ENCODE peak calls at places on chromosomes 11 and 22, in four cellular contexts. S, T, L and B are unnamed samples.

GRCh38 chr11:102323542-102324261 is 6.4 kb downstream of the BIRC3 start:
- DNase-seq in S (no peak), T (no peak), L (no peak), B (no peak)

GRCh38 chr22:39253427-39254070 is 8.8 kb upstream of the PDGFB start:
- DNase-seq in S (peak; percentile 45), T (no peak), L (no peak), B (peak; percentile 87)

GRCh38 chr11:69422645-69423044 is 58.8 kb upstream of the LINC01488 start:
- DNase-seq in S (no peak), T (no peak), L (no peak), B (no peak)

GRCh38 chr11:44357734-44358133 is 47.8 kb upstream of the ALX4 start:
- DNase-seq in S (no peak), T (no peak), L (no peak), B (no peak)

GRCh38 chr22:46009730-46010129 is 32.8 kb upstream of the WNT7B start:
- DNase-seq in S (no peak), T (no peak), L (no peak), B (no peak)

GRCh38 chr11:76577199-76577920 is 93.2 kb downstream of the LRRC32 start:
- DNase-seq in S (no peak), T (no peak), L (no peak), B (peak; percentile 72)

GRCh38 chr22:22465782-22466181 is 42.8 kb downstream of the ZNF280B start:
- DNase-seq in S (no peak), T (no peak), L (no peak), B (no peak)

GRCh38 chr11:109016724-109017123 is 351.9 kb downstream of the DDX10 start:
- DNase-seq in S (no peak), T (no peak), L (no peak), B (no peak)

GRCh38 chr11:75107187-75107586 is 10.5 kb upstream of the OR2AT4 start:
- DNase-seq in S (no peak), T (no peak), L (no peak), B (no peak)

GRCh38 chr11:4118107-4118506 is 23.5 kb downstream of the RRM1 start:
- DNase-seq in S (no peak), T (no peak), L (no peak), B (no peak)

GRCh38 chr11:36753960-36754359 is 155.9 kb upstream of the RAG2 start:
- DNase-seq in S (no peak), T (no peak), L (no peak), B (no peak)

GRCh38 chr22:45103756-45104155 is 60.0 kb upstream of the NUP50 start:
- DNase-seq in S (no peak), T (no peak), L (no peak), B (no peak)

GRCh38 chr22:27130949-27131745 is 473.8 kb downstream of the MIAT start:
- DNase-seq in S (no peak), T (no peak), L (no peak), B (no peak)

GRCh38 chr11:66002648-66003225 is 434 bp downstream of the BANF1 start:
- DNase-seq in S (peak; percentile 16), T (no peak), L (no peak), B (peak; percentile 94)

GRCh38 chr11:60634151-60634550 is 65.3 kb upstream of the MS4A8 start:
- DNase-seq in S (no peak), T (no peak), L (peak; percentile 58), B (no peak)

GRCh38 chr11:61913699-61914395 is 3.5 kb downstream of the RAB3IL1 start:
- DNase-seq in S (no peak), T (no peak), L (no peak), B (peak; percentile 10)

GRCh38 chr22:49271369-49271727 is 556.3 kb downstream of the BRD1 start:
- DNase-seq in S (no peak), T (no peak), L (no peak), B (no peak)

GRCh38 chr11:117417856-117418255 is 90.2 kb downstream of the CEP164 start:
- DNase-seq in S (no peak), T (no peak), L (no peak), B (no peak)

GRCh38 chr11:86220654-86221053 is 23.9 kb upstream of the EED start:
- DNase-seq in S (no peak), T (no peak), L (no peak), B (no peak)

GRCh38 chr11:384511-384910 is 9.5 kb upstream of the PKP3 start:
- DNase-seq in S (no peak), T (no peak), L (no peak), B (no peak)

GRCh38 chr11:117316197-117316961 is at the start of gene BACE1:
- DNase-seq in S (peak; percentile 66), T (no peak), L (no peak), B (no peak)

GRCh38 chr11:113873241-113873626 is 2.1 kb downstream of the USP28 start:
- DNase-seq in S (no peak), T (no peak), L (no peak), B (no peak)

GRCh38 chr11:13465909-13466371 is 2.9 kb upstream of the BTBD10 start:
- DNase-seq in S (peak; percentile 18), T (no peak), L (peak; percentile 45), B (no peak)

GRCh38 chr11:112352907-112353306 is 92.2 kb upstream of the PLET1 start:
- DNase-seq in S (no peak), T (no peak), L (no peak), B (no peak)

GRCh38 chr11:74685905-74686304 is 45.3 kb downstream of the CHRDL2 start:
- DNase-seq in S (peak; percentile 52), T (no peak), L (no peak), B (no peak)

GRCh38 chr11:132770802-132771545 is 761.3 kb downstream of the OPCML start:
- DNase-seq in S (no peak), T (no peak), L (no peak), B (no peak)

GRCh38 chr11:93288079-93288478 is 42.5 kb upstream of the DEUP1 start:
- DNase-seq in S (no peak), T (no peak), L (peak; percentile 74), B (no peak)

DNA sequence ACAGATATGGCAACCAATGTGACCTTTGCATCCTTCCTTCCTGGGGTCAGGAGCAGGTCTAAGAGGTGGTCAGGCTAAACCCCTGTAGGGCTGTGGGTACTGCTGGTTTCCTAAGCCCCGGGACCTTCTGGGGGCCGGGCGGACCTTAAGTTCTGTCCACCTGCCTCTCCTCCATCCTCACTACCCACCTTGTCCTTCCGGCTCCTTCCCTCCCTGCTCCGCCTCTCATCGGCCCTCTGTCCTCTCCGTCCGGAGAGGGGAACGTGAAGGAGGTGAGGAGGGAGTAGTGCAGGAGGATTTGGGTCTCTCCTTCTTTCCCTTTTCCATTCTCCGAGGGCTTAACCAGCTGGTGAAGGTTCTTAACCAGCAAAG is 28.3 kb upstream of the PARVB start:
- DNase-seq in S (no peak), T (no peak), L (no peak), B (no peak)
- H3K27ac ChIP-seq in S (no peak overlapping the region), T (peak overlapping the region; percentile 39), L (no peak overlapping the region), B (peak overlapping the region; percentile 66)

GRCh38 chr11:7577883-7578242 is 64.1 kb downstream of the PPFIBP2 start:
- DNase-seq in S (no peak), T (no peak), L (no peak), B (no peak)

GRCh38 chr11:7577226-7577882 is 63.6 kb downstream of the PPFIBP2 start:
- DNase-seq in S (peak; percentile 58), T (no peak), L (no peak), B (no peak)

GRCh38 chr11:7574491-7575129 is 60.8 kb downstream of the PPFIBP2 start:
- DNase-seq in S (no peak), T (no peak), L (no peak), B (no peak)

GRCh38 chr11:7576671-7577225 is 62.9 kb downstream of the PPFIBP2 start:
- DNase-seq in S (peak; percentile 36), T (no peak), L (no peak), B (no peak)

DNA sequence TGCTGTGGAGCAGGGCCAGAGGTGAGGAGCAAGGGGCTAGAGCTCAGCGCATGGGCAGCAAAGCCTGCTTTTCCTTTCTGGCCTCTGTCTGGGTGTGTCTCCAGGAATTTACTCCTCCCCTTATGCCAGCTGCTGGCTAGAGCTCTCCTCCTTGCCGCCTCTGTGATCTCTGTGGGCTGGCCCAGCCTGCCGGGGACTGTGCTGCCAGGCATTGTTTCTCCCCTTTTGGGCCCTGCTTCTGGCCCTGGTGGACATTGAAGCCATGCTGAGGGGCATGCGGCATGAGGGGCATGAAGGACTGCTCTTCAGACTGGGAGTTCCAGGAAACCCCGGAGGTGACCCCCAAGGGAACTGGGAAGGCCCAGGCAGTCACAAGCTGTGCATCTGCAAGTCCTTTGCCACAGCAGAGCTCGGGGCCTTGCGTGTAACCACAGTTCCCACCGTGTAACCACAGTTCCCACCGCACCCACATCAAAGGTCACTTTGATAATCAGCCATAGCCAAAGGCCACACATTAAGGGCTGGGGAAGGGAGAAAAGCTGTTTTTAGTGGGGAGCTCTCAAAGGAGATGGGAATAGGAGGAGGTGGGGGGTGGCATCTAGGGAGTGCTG is 62.1 kb downstream of the PPFIBP2 start:
- DNase-seq in S (no peak), T (no peak), L (no peak), B (peak; percentile 32)
- H3K4me3 ChIP-seq in S (no peak overlapping the region), T (no peak overlapping the region), L (no peak overlapping the region), B (no peak overlapping the region)

DNA sequence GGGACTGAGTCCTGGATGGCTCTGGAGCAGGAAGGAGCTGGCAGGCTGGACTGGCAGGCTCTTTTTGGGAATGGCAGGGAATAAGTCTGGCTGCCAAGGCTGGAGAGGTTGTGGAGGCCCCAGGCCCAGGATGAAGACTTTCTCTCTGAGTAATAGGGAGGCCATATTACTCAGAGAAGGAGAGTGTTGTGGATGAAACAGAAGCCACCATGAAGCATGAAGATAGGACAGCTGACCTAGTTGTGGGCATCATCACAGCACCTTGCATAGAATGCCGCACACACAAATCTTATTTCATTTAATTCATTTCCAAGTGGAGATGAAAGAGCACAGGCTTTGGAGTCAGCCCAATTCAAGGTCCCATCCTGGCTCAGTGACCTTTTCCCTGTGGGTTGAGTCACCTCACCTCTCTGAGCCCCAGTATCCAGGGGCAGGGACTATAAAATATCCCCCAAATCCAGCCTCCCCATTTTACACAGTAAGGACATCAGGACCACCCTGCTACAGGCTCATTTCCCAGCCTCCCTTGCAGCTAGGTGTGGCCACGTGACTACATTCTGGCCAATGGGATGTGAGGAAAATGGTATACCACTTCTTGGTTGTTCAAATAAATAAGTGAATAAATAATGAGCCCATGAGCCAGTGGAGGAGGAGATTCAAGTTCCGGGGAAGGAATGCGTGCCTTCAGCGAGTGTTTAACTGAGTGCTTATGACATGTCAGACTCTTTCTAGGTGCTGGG is 9.4 kb downstream of the CYTH4 start:
- DNase-seq in S (no peak), T (no peak), L (no peak), B (no peak)
- H3K27ac ChIP-seq in S (no peak overlapping the region), T (no peak overlapping the region), L (no peak overlapping the region), B (no peak overlapping the region)

GRCh38 chr22:37427128-37427710 is at the start of gene ELFN2:
- DNase-seq in S (no peak), T (no peak), L (no peak), B (no peak)
- H3K4me3 ChIP-seq in S (peak within 1 kb of the TSS; percentile 56), T (peak within 1 kb of the TSS; percentile 47), L (no peak within 1 kb of the TSS), B (peak within 1 kb of the TSS; percentile 57)